ENCODE peak calls at places on chromosomes 5 and 9, in six cellular contexts. D is ascending aorta; X is K562; G is thyroid gland; C is CD8-positive, alpha-beta T cell; J is PC-9. M is an unnamed sample. For H3K4me1, the result is how much of the 10 kb centered on the place peaks cover.

GRCh38 chr5:124746252-124746915 is at the start of gene ZNF608:
- DNase-seq in G (peak), D (peak), J (no peak), C (no peak), X (no peak), M (peak)

GRCh38 chr9:35664531-35665470 is at the start of gene ARHGEF39:
- DNase-seq in C (peak), D (peak), G (peak), J (peak), X (peak), M (peak)

GRCh38 chr9:33884856-33885701 is 68.1 kb downstream of the UBE2R2 start:
- DNase-seq in G (peak), J (peak), C (no peak), X (peak), D (no peak), M (no peak)

GRCh38 chr9:135309763-135310125 is 169.8 kb upstream of the PPP1R26 start:
- DNase-seq in J (no peak), G (no peak), X (no peak), C (no peak), D (no peak), M (no peak)

GRCh38 chr9:34379334-34380033 is 2.8 kb upstream of the MYORG start:
- DNase-seq in G (peak), C (peak), D (peak), X (peak), J (peak), M (peak)

GRCh38 chr5:128736567-128736966 is 198.5 kb upstream of the FBN2 start:
- DNase-seq in D (no peak), X (no peak), G (no peak), J (no peak), C (no peak), M (no peak)

GRCh38 chr9:16726718-16727451 is 143.6 kb downstream of the BNC2 start:
- DNase-seq in G (peak), X (no peak), D (peak), J (peak), C (no peak), M (peak)

GRCh38 chr9:90508940-90509339 is 133.7 kb downstream of the DIRAS2 start:
- DNase-seq in J (no peak), G (no peak), X (no peak), C (no peak), D (no peak), M (no peak)

GRCh38 chr9:33151601-33152000 is 15.5 kb downstream of the B4GALT1 start:
- DNase-seq in D (no peak), C (no peak), G (no peak), X (no peak), J (no peak), M (no peak)

GRCh38 chr5:118596255-118596654 is 392.1 kb downstream of the DTWD2 start:
- DNase-seq in J (no peak), C (no peak), D (no peak), X (no peak), G (no peak), M (no peak)

GRCh38 chr5:54738973-54739367 is 221.4 kb downstream of the SNX18 start:
- DNase-seq in J (no peak), C (no peak), D (no peak), G (no peak), X (no peak), M (no peak)

GRCh38 chr9:4081549-4081895 is 218.3 kb downstream of the GLIS3 start:
- DNase-seq in D (no peak), J (no peak), G (no peak), C (no peak), X (no peak), M (no peak)

GRCh38 chr5:583645-584044 is 28.5 kb upstream of the CEP72 start:
- DNase-seq in G (no peak), D (peak), X (no peak), C (no peak), J (no peak), M (no peak)

GRCh38 chr5:147390654-147391053 is 119.2 kb downstream of the DPYSL3 start:
- DNase-seq in D (no peak), X (no peak), J (no peak), G (no peak), C (no peak), M (no peak)

GRCh38 chr9:27457445-27457844 is 66.6 kb upstream of the IFNK start:
- DNase-seq in G (no peak), D (no peak), X (peak), C (no peak), J (no peak), M (no peak)

GRCh38 chr9:3887121-3887797 is 361.5 kb upstream of the RFX3 start:
- DNase-seq in X (no peak), J (no peak), G (no peak), D (no peak), C (no peak), M (no peak)

GRCh38 chr9:27157086-27157485 is 48.1 kb downstream of the TEK start:
- DNase-seq in J (no peak), C (no peak), X (no peak), G (no peak), D (no peak), M (no peak)

GRCh38 chr5:107555425-107556090 is 115.2 kb downstream of the EFNA5 start:
- DNase-seq in J (no peak), D (no peak), G (no peak), X (no peak), C (no peak), M (no peak)

GRCh38 chr5:113166285-113166684 is 189.7 kb downstream of the DCP2 start:
- DNase-seq in D (no peak), G (no peak), J (no peak), X (no peak), C (no peak), M (no peak)

GRCh38 chr9:136881691-136882108 is 4.6 kb upstream of the TRAF2 start:
- DNase-seq in G (no peak), X (peak), D (no peak), J (peak), C (no peak), M (peak)

GRCh38 chr5:179413711-179414458 is 68.6 kb upstream of the ADAMTS2 start:
- DNase-seq in D (no peak), G (no peak), C (no peak), X (no peak), J (no peak), M (no peak)

GRCh38 chr5:173726848-173727557 is 110.6 kb upstream of the BOD1 start:
- DNase-seq in J (no peak), D (no peak), C (no peak), X (no peak), G (no peak), M (no peak)

GRCh38 chr5:6847896-6848295 is 134.7 kb downstream of the TENT4A start:
- DNase-seq in C (no peak), G (no peak), J (no peak), X (no peak), D (no peak), M (no peak)

GRCh38 chr9:133731876-133732321 is 6.3 kb downstream of the SARDH start:
- DNase-seq in X (peak), G (no peak), C (no peak), D (no peak), J (peak), M (peak)

GRCh38 chr5:11174601-11175000 is 413.6 kb upstream of the DAP start:
- DNase-seq in X (no peak), D (no peak), C (no peak), J (no peak), G (peak), M (no peak)

GRCh38 chr5:68033961-68034581 is 181.5 kb upstream of the PIK3R1 start:
- DNase-seq in G (peak), C (no peak), J (peak), X (no peak), D (peak), M (peak)

GRCh38 chr5:42555010-42555409 is 131.8 kb downstream of the GHR start:
- DNase-seq in C (no peak), X (no peak), G (no peak), J (no peak), D (no peak), M (no peak)

GRCh38 chr9:8762676-8763075 is 963.1 kb upstream of the DMAC1 start:
- DNase-seq in G (no peak), D (no peak), X (no peak), J (no peak), C (no peak), M (peak)

GRCh38 chr9:34809504-34810186 is 99.7 kb upstream of the CCL21 start:
- DNase-seq in G (peak), J (no peak), X (peak), D (no peak), C (no peak), M (no peak)

GRCh38 chr5:109719978-109720377 is 30.3 kb downstream of the MAN2A1 start:
- DNase-seq in G (no peak), X (no peak), C (no peak), J (no peak), D (no peak), M (no peak)

GRCh38 chr5:134249469-134250379 is 23.9 kb upstream of the PPP2CA start:
- DNase-seq in G (no peak), J (peak), X (peak), D (peak), C (no peak), M (peak)

GRCh38 chr5:122163151-122164069 is 34.1 kb downstream of the ZNF474 start:
- DNase-seq in G (peak), C (no peak), X (no peak), J (peak), D (peak), M (no peak)

GRCh38 chr5:98069876-98070512 is 703.5 kb upstream of the RGMB start:
- DNase-seq in D (no peak), X (no peak), C (no peak), J (no peak), G (no peak), M (no peak)

GRCh38 chr5:153883829-153884228 is 154.9 kb downstream of the FAM114A2 start:
- DNase-seq in C (no peak), G (no peak), X (no peak), D (no peak), J (no peak), M (no peak)

GRCh38 chr9:92762781-92763708 is 1.6 kb downstream of the BICD2 start:
- DNase-seq in X (no peak), C (no peak), D (peak), J (no peak), G (peak), M (no peak)

GRCh38 chr5:126794157-126794828 is 17.4 kb downstream of the LMNB1 start:
- DNase-seq in D (no peak), G (no peak), X (no peak), C (no peak), J (no peak), M (no peak)
- H3K4me1 ChIP-seq in D (under half), G (under half), X (under half), C (under half), J (under half), M (under half)

GRCh38 chr5:157554180-157555030 is 21.2 kb downstream of the ADAM19 start:
- DNase-seq in C (no peak), D (no peak), J (no peak), X (no peak), G (no peak), M (no peak)
- H3K4me1 ChIP-seq in C (under half), D (under half), J (half or more), X (under half), G (under half), M (half or more)

GRCh38 chr9:93953492-93954435 is 1.4 kb downstream of the BARX1 start:
- DNase-seq in D (no peak), X (no peak), C (no peak), J (no peak), G (no peak), M (no peak)
- H3K4me1 ChIP-seq in D (under half), X (under half), C (under half), J (under half), G (half or more), M (under half)

GRCh38 chr5:72301557-72301956 is 18.5 kb downstream of the MRPS27 start:
- DNase-seq in D (no peak), C (no peak), G (no peak), X (no peak), J (no peak), M (no peak)

GRCh38 chr5:72298711-72299110 is 21.3 kb downstream of the MRPS27 start:
- DNase-seq in G (no peak), C (no peak), J (no peak), D (no peak), X (no peak), M (no peak)

GRCh38 chr5:72300590-72301339 is 19.3 kb downstream of the MRPS27 start:
- DNase-seq in X (no peak), C (no peak), D (no peak), J (no peak), G (no peak), M (no peak)

GRCh38 chr5:72305194-72306142 is 14.6 kb downstream of the MRPS27 start:
- DNase-seq in C (no peak), D (no peak), X (peak), J (no peak), G (no peak), M (no peak)

GRCh38 chr5:72302171-72302570 is 17.9 kb downstream of the MRPS27 start:
- DNase-seq in C (no peak), J (no peak), D (no peak), G (no peak), X (no peak), M (no peak)
- H3K4me1 ChIP-seq in C (under half), J (under half), D (under half), G (under half), X (under half), M (under half)

GRCh38 chr9:23683021-23683431 is 143.0 kb downstream of the ELAVL2 start:
- DNase-seq in J (no peak), D (no peak), C (no peak), X (no peak), G (no peak), M (no peak)
- H3K4me1 ChIP-seq in J (under half), D (under half), C (under half), X (under half), G (under half), M (under half)

GRCh38 chr5:177359451-177359851 is 1.7 kb downstream of the RGS14 start:
- DNase-seq in D (no peak), X (no peak), G (no peak), J (no peak), C (no peak), M (no peak)

GRCh38 chr5:177357459-177358332 is at the start of gene RGS14:
- DNase-seq in D (no peak), X (peak), G (no peak), C (peak), J (peak), M (no peak)

GRCh38 chr5:177359860-177360259 is 2.1 kb downstream of the RGS14 start:
- DNase-seq in G (no peak), D (no peak), X (no peak), C (no peak), J (no peak), M (no peak)

GRCh38 chr5:177356756-177357458 is 817 bp upstream of the RGS14 start:
- DNase-seq in G (no peak), J (no peak), D (no peak), C (no peak), X (no peak), M (no peak)

GRCh38 chr5:177358333-177358939 is 712 bp downstream of the RGS14 start:
- DNase-seq in X (no peak), G (no peak), C (no peak), D (no peak), J (no peak), M (no peak)
- H3K4me1 ChIP-seq in X (under half), G (under half), C (half or more), D (under half), J (under half), M (under half)

GRCh38 chr9:120735009-120735408 is 20.7 kb upstream of the MEGF9 start:
- DNase-seq in X (no peak), J (no peak), G (peak), D (no peak), C (no peak), M (no peak)
- H3K4me1 ChIP-seq in X (under half), J (half or more), G (under half), D (under half), C (under half), M (under half)

GRCh38 chr9:126678989-126679388 is 65.3 kb downstream of the LMX1B start:
- DNase-seq in G (no peak), C (no peak), X (no peak), D (no peak), J (no peak), M (no peak)

GRCh38 chr9:126676102-126676684 is 62.5 kb downstream of the LMX1B start:
- DNase-seq in C (no peak), J (no peak), X (no peak), D (no peak), G (no peak), M (no peak)

GRCh38 chr9:126675147-126675467 is 61.4 kb downstream of the LMX1B start:
- DNase-seq in J (no peak), D (no peak), G (no peak), X (no peak), C (no peak), M (no peak)

GRCh38 chr9:126676685-126677143 is 63.0 kb downstream of the LMX1B start:
- DNase-seq in D (no peak), G (no peak), J (no peak), X (no peak), C (no peak), M (no peak)

GRCh38 chr9:126677188-126678084 is 63.7 kb downstream of the LMX1B start:
- DNase-seq in J (no peak), C (no peak), X (no peak), D (no peak), G (no peak), M (no peak)
- H3K4me1 ChIP-seq in J (under half), C (under half), X (under half), D (under half), G (under half), M (under half)

GRCh38 chr9:5631021-5631420 is 2.1 kb downstream of the RIC1 start:
- DNase-seq in X (no peak), G (no peak), C (no peak), D (no peak), J (no peak), M (no peak)

GRCh38 chr9:5628530-5629311 is at the start of gene RIC1:
- DNase-seq in D (peak), X (peak), J (peak), C (peak), G (peak), M (peak)

GRCh38 chr9:5629312-5630037 is 568 bp downstream of the RIC1 start:
- DNase-seq in C (peak), J (peak), X (peak), G (peak), D (no peak), M (peak)

GRCh38 chr9:5628183-5628529 is 751 bp upstream of the RIC1 start:
- DNase-seq in G (no peak), J (peak), X (no peak), C (no peak), D (no peak), M (no peak)

DNA sequence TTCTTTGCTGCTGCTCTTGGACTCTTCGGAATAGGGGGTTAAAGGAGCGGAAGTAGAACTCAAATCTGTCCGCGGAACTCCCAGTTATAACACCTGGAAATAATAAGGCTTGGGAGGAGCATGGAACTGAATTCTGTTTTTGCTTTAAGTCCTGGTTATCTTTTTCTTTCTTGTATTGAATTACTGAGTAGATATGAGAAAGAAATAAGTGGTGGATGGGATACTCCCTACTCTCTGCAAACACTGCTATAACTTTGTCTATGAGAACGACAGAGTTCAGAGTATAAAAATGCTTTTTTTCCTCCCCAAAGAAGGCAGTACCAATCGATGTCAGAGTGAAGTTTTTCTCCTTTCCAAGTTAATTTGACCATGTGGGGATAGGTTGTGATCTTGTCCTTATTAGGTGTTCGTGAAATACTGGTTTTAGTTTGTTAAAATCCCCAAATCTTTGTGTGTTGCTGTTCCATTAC is 1.2 kb downstream of the RIC1 start:
- DNase-seq in D (no peak), J (no peak), X (peak), C (no peak), G (no peak), M (no peak)
- H3K4me1 ChIP-seq in D (under half), J (under half), X (under half), C (under half), G (under half), M (under half)